ENCODE peak calls at places on chromosome 10, in eight cellular contexts. One of them, this sample, is unnamed.

GRCh38 chr10:68175954-68176353 is 56.0 kb downstream of the ATOH7 start:
- DNase-seq in iris pigment epithelial cell: peak
- DNase-seq in right cardiac atrium: no peak
- DNase-seq in AG20443: no peak
- DNase-seq in cardiac fibroblast: no peak
- DNase-seq in lung microvascular endothelial cell: no peak
- DNase-seq in amniotic stem cell: no peak
- DNase-seq in T follicular helper cell: no peak
- DNase-seq in this sample: peak

GRCh38 chr10:27145937-27146336 is 8.2 kb downstream of the YME1L1 start:
- DNase-seq in AG20443: no peak
- DNase-seq in iris pigment epithelial cell: no peak
- DNase-seq in lung microvascular endothelial cell: no peak
- DNase-seq in amniotic stem cell: no peak
- DNase-seq in cardiac fibroblast: no peak
- DNase-seq in right cardiac atrium: no peak
- DNase-seq in T follicular helper cell: no peak
- DNase-seq in this sample: no peak

GRCh38 chr10:69968830-69969229 is 83.8 kb upstream of the MACROH2A2 start:
- DNase-seq in amniotic stem cell: no peak
- DNase-seq in T follicular helper cell: no peak
- DNase-seq in AG20443: peak
- DNase-seq in iris pigment epithelial cell: peak
- DNase-seq in cardiac fibroblast: peak
- DNase-seq in lung microvascular endothelial cell: no peak
- DNase-seq in right cardiac atrium: no peak
- DNase-seq in this sample: no peak

GRCh38 chr10:43186150-43186549 is 47.9 kb downstream of the CSGALNACT2 start:
- DNase-seq in lung microvascular endothelial cell: no peak
- DNase-seq in cardiac fibroblast: no peak
- DNase-seq in right cardiac atrium: no peak
- DNase-seq in iris pigment epithelial cell: peak
- DNase-seq in T follicular helper cell: no peak
- DNase-seq in AG20443: no peak
- DNase-seq in amniotic stem cell: no peak
- DNase-seq in this sample: no peak

GRCh38 chr10:60237977-60238376 is 151.7 kb downstream of the ANK3 start:
- DNase-seq in amniotic stem cell: no peak
- DNase-seq in cardiac fibroblast: peak
- DNase-seq in AG20443: peak
- DNase-seq in iris pigment epithelial cell: peak
- DNase-seq in right cardiac atrium: no peak
- DNase-seq in lung microvascular endothelial cell: no peak
- DNase-seq in T follicular helper cell: no peak
- DNase-seq in this sample: peak

GRCh38 chr10:109891105-109891504 is 32.2 kb downstream of the XPNPEP1 start:
- DNase-seq in T follicular helper cell: no peak
- DNase-seq in lung microvascular endothelial cell: no peak
- DNase-seq in AG20443: no peak
- DNase-seq in iris pigment epithelial cell: no peak
- DNase-seq in right cardiac atrium: no peak
- DNase-seq in cardiac fibroblast: no peak
- DNase-seq in amniotic stem cell: no peak
- DNase-seq in this sample: peak

GRCh38 chr10:122494833-122495232 is 33.5 kb downstream of the HTRA1 start:
- DNase-seq in cardiac fibroblast: peak
- DNase-seq in lung microvascular endothelial cell: peak
- DNase-seq in T follicular helper cell: no peak
- DNase-seq in amniotic stem cell: peak
- DNase-seq in AG20443: peak
- DNase-seq in iris pigment epithelial cell: peak
- DNase-seq in right cardiac atrium: peak
- DNase-seq in this sample: peak

GRCh38 chr10:77501152-77501845 is 136.3 kb downstream of the KCNMA1 start:
- DNase-seq in AG20443: peak
- DNase-seq in amniotic stem cell: peak
- DNase-seq in cardiac fibroblast: peak
- DNase-seq in iris pigment epithelial cell: peak
- DNase-seq in lung microvascular endothelial cell: peak
- DNase-seq in T follicular helper cell: no peak
- DNase-seq in right cardiac atrium: peak
- DNase-seq in this sample: peak

GRCh38 chr10:788796-789748 is 99.6 kb upstream of the DIP2C start:
- DNase-seq in iris pigment epithelial cell: peak
- DNase-seq in T follicular helper cell: no peak
- DNase-seq in AG20443: peak
- DNase-seq in right cardiac atrium: peak
- DNase-seq in lung microvascular endothelial cell: peak
- DNase-seq in amniotic stem cell: no peak
- DNase-seq in cardiac fibroblast: peak
- DNase-seq in this sample: peak

GRCh38 chr10:129093641-129094040 is 373.4 kb upstream of the MGMT start:
- DNase-seq in iris pigment epithelial cell: no peak
- DNase-seq in amniotic stem cell: no peak
- DNase-seq in cardiac fibroblast: no peak
- DNase-seq in right cardiac atrium: peak
- DNase-seq in lung microvascular endothelial cell: no peak
- DNase-seq in AG20443: no peak
- DNase-seq in T follicular helper cell: no peak
- DNase-seq in this sample: no peak

GRCh38 chr10:86210416-86210815 is 156.2 kb downstream of the GRID1 start:
- DNase-seq in amniotic stem cell: no peak
- DNase-seq in right cardiac atrium: no peak
- DNase-seq in lung microvascular endothelial cell: no peak
- DNase-seq in cardiac fibroblast: no peak
- DNase-seq in AG20443: no peak
- DNase-seq in iris pigment epithelial cell: no peak
- DNase-seq in T follicular helper cell: no peak
- DNase-seq in this sample: no peak

GRCh38 chr10:93999401-93999851 is 5.7 kb downstream of the PLCE1 start:
- DNase-seq in amniotic stem cell: peak
- DNase-seq in iris pigment epithelial cell: peak
- DNase-seq in cardiac fibroblast: peak
- DNase-seq in T follicular helper cell: no peak
- DNase-seq in right cardiac atrium: peak
- DNase-seq in lung microvascular endothelial cell: no peak
- DNase-seq in AG20443: peak
- DNase-seq in this sample: peak

GRCh38 chr10:70053896-70054641 is 1.4 kb downstream of the MACROH2A2 start:
- DNase-seq in cardiac fibroblast: peak
- DNase-seq in iris pigment epithelial cell: no peak
- DNase-seq in lung microvascular endothelial cell: no peak
- DNase-seq in T follicular helper cell: no peak
- DNase-seq in AG20443: peak
- DNase-seq in amniotic stem cell: no peak
- DNase-seq in right cardiac atrium: peak
- DNase-seq in this sample: no peak

GRCh38 chr10:106705576-106706526 is 458.7 kb downstream of the SORCS1 start:
- DNase-seq in amniotic stem cell: peak
- DNase-seq in iris pigment epithelial cell: peak
- DNase-seq in right cardiac atrium: peak
- DNase-seq in cardiac fibroblast: peak
- DNase-seq in T follicular helper cell: no peak
- DNase-seq in AG20443: peak
- DNase-seq in lung microvascular endothelial cell: peak
- DNase-seq in this sample: peak

GRCh38 chr10:30433286-30433778 is 652 bp upstream of the MAP3K8 start:
- DNase-seq in T follicular helper cell: no peak
- DNase-seq in lung microvascular endothelial cell: peak
- DNase-seq in AG20443: peak
- DNase-seq in right cardiac atrium: peak
- DNase-seq in amniotic stem cell: peak
- DNase-seq in cardiac fibroblast: peak
- DNase-seq in iris pigment epithelial cell: peak
- DNase-seq in this sample: peak

GRCh38 chr10:30747633-30748032 is 118.1 kb upstream of the LYZL2 start:
- DNase-seq in right cardiac atrium: no peak
- DNase-seq in T follicular helper cell: no peak
- DNase-seq in cardiac fibroblast: no peak
- DNase-seq in AG20443: peak
- DNase-seq in iris pigment epithelial cell: peak
- DNase-seq in lung microvascular endothelial cell: peak
- DNase-seq in amniotic stem cell: peak
- DNase-seq in this sample: peak

GRCh38 chr10:78657622-78658165 is 411.1 kb upstream of the ZMIZ1 start:
- DNase-seq in lung microvascular endothelial cell: peak
- DNase-seq in AG20443: peak
- DNase-seq in right cardiac atrium: peak
- DNase-seq in cardiac fibroblast: peak
- DNase-seq in amniotic stem cell: peak
- DNase-seq in iris pigment epithelial cell: peak
- DNase-seq in T follicular helper cell: peak
- DNase-seq in this sample: peak

GRCh38 chr10:74208081-74208480 is 57.1 kb downstream of the ADK start:
- DNase-seq in AG20443: no peak
- DNase-seq in amniotic stem cell: no peak
- DNase-seq in cardiac fibroblast: no peak
- DNase-seq in right cardiac atrium: no peak
- DNase-seq in T follicular helper cell: no peak
- DNase-seq in iris pigment epithelial cell: no peak
- DNase-seq in lung microvascular endothelial cell: no peak
- DNase-seq in this sample: no peak

GRCh38 chr10:129696636-129697035 is 229.6 kb downstream of the MGMT start:
- DNase-seq in right cardiac atrium: no peak
- DNase-seq in T follicular helper cell: no peak
- DNase-seq in lung microvascular endothelial cell: no peak
- DNase-seq in amniotic stem cell: no peak
- DNase-seq in AG20443: no peak
- DNase-seq in iris pigment epithelial cell: no peak
- DNase-seq in cardiac fibroblast: no peak
- DNase-seq in this sample: no peak

GRCh38 chr10:126836009-126836408 is 69.2 kb upstream of the DOCK1 start:
- DNase-seq in amniotic stem cell: no peak
- DNase-seq in right cardiac atrium: no peak
- DNase-seq in AG20443: no peak
- DNase-seq in T follicular helper cell: no peak
- DNase-seq in lung microvascular endothelial cell: no peak
- DNase-seq in cardiac fibroblast: no peak
- DNase-seq in iris pigment epithelial cell: no peak
- DNase-seq in this sample: no peak

GRCh38 chr10:100009793-100010676 is at the start of gene DNMBP:
- DNase-seq in AG20443: peak
- DNase-seq in right cardiac atrium: peak
- DNase-seq in T follicular helper cell: peak
- DNase-seq in amniotic stem cell: peak
- DNase-seq in lung microvascular endothelial cell: peak
- DNase-seq in iris pigment epithelial cell: peak
- DNase-seq in cardiac fibroblast: peak
- DNase-seq in this sample: peak

GRCh38 chr10:12717981-12718707 is 283.4 kb downstream of the CCDC3 start:
- DNase-seq in right cardiac atrium: no peak
- DNase-seq in cardiac fibroblast: peak
- DNase-seq in iris pigment epithelial cell: peak
- DNase-seq in AG20443: no peak
- DNase-seq in amniotic stem cell: no peak
- DNase-seq in T follicular helper cell: no peak
- DNase-seq in lung microvascular endothelial cell: no peak
- DNase-seq in this sample: peak

GRCh38 chr10:87740232-87740631 is 77.8 kb downstream of the ATAD1 start:
- DNase-seq in AG20443: peak
- DNase-seq in amniotic stem cell: peak
- DNase-seq in cardiac fibroblast: peak
- DNase-seq in iris pigment epithelial cell: peak
- DNase-seq in T follicular helper cell: no peak
- DNase-seq in lung microvascular endothelial cell: peak
- DNase-seq in right cardiac atrium: no peak
- DNase-seq in this sample: peak

GRCh38 chr10:34960983-34961382 is 129.2 kb downstream of the CUL2 start:
- DNase-seq in lung microvascular endothelial cell: peak
- DNase-seq in right cardiac atrium: no peak
- DNase-seq in AG20443: peak
- DNase-seq in iris pigment epithelial cell: peak
- DNase-seq in T follicular helper cell: no peak
- DNase-seq in amniotic stem cell: no peak
- DNase-seq in cardiac fibroblast: peak
- DNase-seq in this sample: peak

GRCh38 chr10:72567421-72567820 is 58.5 kb downstream of the MICU1 start:
- DNase-seq in T follicular helper cell: no peak
- DNase-seq in cardiac fibroblast: peak
- DNase-seq in iris pigment epithelial cell: no peak
- DNase-seq in lung microvascular endothelial cell: peak
- DNase-seq in amniotic stem cell: no peak
- DNase-seq in AG20443: peak
- DNase-seq in right cardiac atrium: no peak
- DNase-seq in this sample: peak

GRCh38 chr10:79047875-79048638 is 20.7 kb upstream of the ZMIZ1 start:
- DNase-seq in amniotic stem cell: no peak
- DNase-seq in right cardiac atrium: peak
- DNase-seq in lung microvascular endothelial cell: no peak
- DNase-seq in AG20443: no peak
- DNase-seq in cardiac fibroblast: no peak
- DNase-seq in T follicular helper cell: no peak
- DNase-seq in iris pigment epithelial cell: no peak
- DNase-seq in this sample: no peak

GRCh38 chr10:129766611-129767550 is 197.2 kb downstream of the EBF3 start:
- DNase-seq in AG20443: no peak
- DNase-seq in right cardiac atrium: no peak
- DNase-seq in T follicular helper cell: no peak
- DNase-seq in amniotic stem cell: no peak
- DNase-seq in cardiac fibroblast: no peak
- DNase-seq in iris pigment epithelial cell: no peak
- DNase-seq in lung microvascular endothelial cell: no peak
- DNase-seq in this sample: no peak

This sample was measured in GM23248.